ENCODE peak calls at places on chromosomes 11 and 22, in seven cellular contexts. S, L, H, B, Y, E and T are unnamed samples.

GRCh38 chr22:50641696-50642607 is 14.0 kb upstream of the ARSA start:
- DNase-seq in E (no peak), B (no peak), L (peak), S (no peak), Y (peak), H (no peak), T (peak)

GRCh38 chr11:11502303-11502828 is 119.4 kb downstream of the GALNT18 start:
- DNase-seq in L (no peak), S (no peak), H (no peak), B (no peak), Y (no peak), E (no peak), T (no peak)

GRCh38 chr11:2833938-2834892 is 51.4 kb downstream of the CDKN1C start:
- DNase-seq in S (no peak), Y (no peak), H (no peak), B (no peak), L (peak), E (no peak), T (no peak)

GRCh38 chr11:19980957-19981669 is 179.2 kb downstream of the DBX1 start:
- DNase-seq in H (peak), L (no peak), B (no peak), E (no peak), S (no peak), Y (no peak), T (peak)

GRCh38 chr11:74714904-74715303 is 16.3 kb downstream of the CHRDL2 start:
- DNase-seq in H (no peak), L (no peak), B (no peak), E (no peak), S (no peak), Y (no peak), T (no peak)

GRCh38 chr11:5266609-5267008 is 3.1 kb downstream of the HBE1 start:
- DNase-seq in Y (no peak), E (no peak), B (no peak), S (no peak), H (no peak), L (no peak), T (no peak)

GRCh38 chr22:44707752-44708151 is 5.7 kb downstream of the PRR5 start:
- DNase-seq in E (no peak), L (peak), S (no peak), B (no peak), H (no peak), Y (no peak), T (no peak)

GRCh38 chr11:71489311-71490043 is 36.5 kb downstream of the NADSYN1 start:
- DNase-seq in S (no peak), B (no peak), Y (peak), L (no peak), E (no peak), H (peak), T (peak)

GRCh38 chr22:24063986-24064385 is 52.9 kb downstream of the CABIN1 start:
- DNase-seq in E (no peak), S (no peak), H (no peak), L (no peak), B (no peak), Y (no peak), T (no peak)

GRCh38 chr11:67583319-67584204 is at the start of gene GSTP1:
- DNase-seq in E (peak), H (peak), L (peak), Y (peak), B (peak), S (peak), T (peak)

GRCh38 chr11:2128102-2128511 is 11.1 kb downstream of the IGF2 start:
- DNase-seq in B (no peak), S (no peak), Y (no peak), L (no peak), E (no peak), H (no peak), T (no peak)

GRCh38 chr11:116053538-116053919 is 549.3 kb upstream of the CADM1 start:
- DNase-seq in L (no peak), S (no peak), E (no peak), B (no peak), Y (no peak), H (no peak), T (no peak)

GRCh38 chr22:47927811-47928210 is 1165.4 kb downstream of the TBC1D22A start:
- DNase-seq in L (no peak), E (no peak), Y (no peak), S (no peak), B (no peak), H (no peak), T (no peak)

GRCh38 chr22:39414377-39414776 is 14.8 kb downstream of the TAB1 start:
- DNase-seq in L (peak), Y (no peak), B (no peak), S (no peak), E (no peak), H (no peak), T (no peak)

GRCh38 chr11:118045191-118045590 is 31.7 kb upstream of the TMPRSS4 start:
- DNase-seq in B (no peak), S (no peak), L (no peak), Y (no peak), E (no peak), H (no peak), T (no peak)

GRCh38 chr22:45597460-45598192 is 74.0 kb upstream of the ATXN10 start:
- DNase-seq in L (no peak), B (no peak), E (no peak), Y (no peak), S (no peak), H (no peak), T (no peak)

GRCh38 chr11:117191680-117192400 is 7.3 kb upstream of the TAGLN start:
- DNase-seq in Y (no peak), H (no peak), S (no peak), E (no peak), L (peak), B (no peak), T (no peak)

GRCh38 chr11:690738-691633 is 4.0 kb downstream of the DEAF1 start:
- DNase-seq in Y (no peak), B (no peak), E (no peak), L (peak), H (no peak), S (no peak), T (peak)

GRCh38 chr22:37571992-37572373 is 7.9 kb downstream of the LGALS2 start:
- DNase-seq in H (no peak), B (no peak), E (no peak), L (no peak), S (no peak), Y (no peak), T (no peak)

GRCh38 chr11:23509023-23509422 is 648.7 kb upstream of the CCDC179 start:
- DNase-seq in Y (no peak), H (no peak), L (no peak), E (no peak), S (no peak), B (no peak), T (peak)

GRCh38 chr22:17971711-17972110 is 52.6 kb downstream of the MICAL3 start:
- DNase-seq in B (no peak), S (no peak), H (no peak), Y (no peak), L (peak), E (no peak), T (no peak)

GRCh38 chr11:99505319-99505718 is 484.6 kb downstream of the CNTN5 start:
- DNase-seq in H (peak), S (no peak), L (no peak), E (no peak), B (no peak), Y (no peak), T (peak)

GRCh38 chr11:59918987-59919589 is 19.1 kb upstream of the OOSP1 start:
- DNase-seq in L (no peak), S (no peak), Y (peak), H (peak), B (no peak), E (no peak), T (peak)

GRCh38 chr22:48663297-48663696 is 1164.4 kb downstream of the BRD1 start:
- DNase-seq in Y (peak), L (peak), E (no peak), H (no peak), S (no peak), B (no peak), T (no peak)

GRCh38 chr22:22395230-22395629 is 113.3 kb downstream of the ZNF280B start:
- DNase-seq in H (no peak), Y (no peak), B (no peak), S (no peak), L (no peak), E (no peak), T (no peak)

GRCh38 chr11:36391062-36391461 is 95.0 kb downstream of the PRR5L start:
- DNase-seq in S (no peak), H (no peak), E (no peak), L (peak), B (no peak), Y (no peak), T (no peak)

GRCh38 chr11:47393163-47394049 is 15.0 kb upstream of the SLC39A13 start:
- DNase-seq in S (peak), L (peak), E (no peak), B (peak), H (peak), Y (no peak), T (peak)

GRCh38 chr22:46134111-46134705 is 16.1 kb upstream of the PPARA start:
- DNase-seq in B (no peak), H (no peak), E (no peak), S (no peak), Y (no peak), L (peak), T (no peak)

GRCh38 chr11:82722236-82722635 is 11.4 kb downstream of the FAM181B start:
- DNase-seq in E (no peak), S (no peak), H (no peak), B (no peak), Y (no peak), L (no peak), T (no peak)

GRCh38 chr11:131744847-131745246 is 374.4 kb downstream of the NTM start:
- DNase-seq in H (peak), E (no peak), B (no peak), Y (no peak), S (no peak), L (no peak), T (peak)

GRCh38 chr22:23400286-23400981 is 179.7 kb downstream of the IGLL1 start:
- DNase-seq in B (no peak), S (peak), L (no peak), E (no peak), Y (no peak), H (no peak), T (no peak)

GRCh38 chr11:133742388-133742787 is 102.9 kb downstream of the SPATA19 start:
- DNase-seq in S (no peak), Y (no peak), H (no peak), L (no peak), B (no peak), E (no peak), T (no peak)

GRCh38 chr11:133740928-133741327 is 104.4 kb downstream of the SPATA19 start:
- DNase-seq in Y (no peak), S (no peak), H (no peak), B (no peak), L (no peak), E (no peak), T (no peak)

DNA sequence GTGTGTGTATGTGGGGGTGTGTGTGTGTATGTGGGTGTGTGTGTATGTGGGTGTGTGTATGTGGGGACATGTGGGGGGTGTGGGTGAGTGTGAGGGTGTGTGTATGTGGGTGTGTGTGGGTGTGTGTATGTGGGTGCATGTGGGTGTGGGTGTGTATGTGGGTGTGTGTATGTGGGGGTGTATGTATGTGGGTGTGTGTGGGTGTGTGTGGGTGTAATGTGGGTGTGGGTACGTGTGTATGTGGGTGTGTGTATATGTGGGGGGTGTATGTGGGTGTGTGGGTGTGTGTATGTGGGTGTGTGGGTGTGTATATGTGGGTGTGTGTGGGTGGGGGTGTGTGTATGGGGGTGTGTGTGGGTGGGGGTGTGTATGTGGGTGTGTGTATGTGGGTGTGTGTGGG is 106.7 kb downstream of the SPATA19 start:
- DNase-seq in Y (no peak), E (no peak), L (no peak), B (no peak), S (no peak), H (no peak), T (no peak)
- H3K4me3 ChIP-seq in Y (no peak), E (no peak), L (no peak), B (no peak), S (no peak), H (no peak), T (no peak)

DNA sequence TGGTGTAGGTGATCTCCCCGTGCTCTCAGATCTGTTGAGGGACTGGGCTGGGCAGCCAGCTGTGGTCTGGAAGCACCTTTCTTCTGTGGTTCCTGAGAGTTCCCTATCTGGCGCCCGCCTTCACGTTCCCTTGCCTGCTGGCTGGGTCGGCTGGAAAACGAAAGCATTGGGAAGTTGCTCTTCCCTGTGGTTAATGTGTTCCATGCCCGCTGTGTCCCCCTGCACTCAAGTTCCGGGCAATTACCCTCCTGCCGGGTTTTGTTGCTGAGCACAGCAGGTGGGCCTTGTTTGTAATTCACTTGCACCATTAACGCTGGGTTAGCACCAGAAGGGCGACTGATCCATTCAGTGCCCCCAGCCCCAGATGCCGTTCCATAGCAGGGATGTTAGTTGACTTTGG is 134.1 kb downstream of the GRIK4 start:
- DNase-seq in S (no peak), H (no peak), E (no peak), B (no peak), L (no peak), Y (no peak), T (no peak)
- H3K4me3 ChIP-seq in S (no peak), H (no peak), E (no peak), B (peak), L (no peak), Y (no peak), T (no peak)

DNA sequence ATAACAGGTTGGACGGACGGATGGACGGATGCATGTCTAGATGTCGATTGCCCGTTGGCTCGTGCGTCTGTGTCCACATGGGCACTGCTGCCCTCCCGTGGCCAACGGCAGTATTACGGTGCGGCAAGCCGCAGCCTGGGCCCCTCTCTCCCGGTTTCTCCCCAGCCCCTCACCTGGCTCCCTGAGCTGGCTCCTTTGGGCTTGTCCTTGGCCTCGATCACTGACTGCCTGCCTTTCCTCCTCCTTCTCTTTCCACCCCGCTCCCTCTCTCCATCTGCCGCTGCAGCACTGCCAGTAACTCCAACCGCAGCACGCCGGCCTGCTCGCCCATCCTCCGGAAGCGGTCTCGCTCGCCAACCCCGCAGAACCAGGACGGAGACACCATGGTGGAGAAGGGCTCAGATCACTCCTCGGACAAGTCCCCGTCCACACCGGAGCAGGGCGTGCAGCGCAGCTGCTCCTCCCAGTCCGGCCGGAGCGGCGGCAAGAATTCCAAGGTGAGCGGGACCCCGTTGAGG is 77.3 kb downstream of the SCN3B start:
- DNase-seq in E (no peak), S (peak), H (peak), B (peak), L (peak), Y (peak), T (peak)
- H3K4me3 ChIP-seq in E (no peak), S (no peak), H (no peak), B (no peak), L (no peak), Y (no peak), T (no peak)

GRCh38 chr11:114244995-114245394 is 51.2 kb upstream of the NNMT start:
- DNase-seq in S (no peak), E (no peak), B (no peak), Y (no peak), L (peak), H (no peak), T (no peak)

GRCh38 chr11:114243461-114244372 is 52.5 kb upstream of the NNMT start:
- DNase-seq in B (peak), S (no peak), L (peak), H (no peak), E (no peak), Y (no peak), T (no peak)

GRCh38 chr11:114239632-114240224 is 56.5 kb upstream of the NNMT start:
- DNase-seq in S (no peak), H (no peak), E (no peak), Y (no peak), L (peak), B (no peak), T (no peak)

GRCh38 chr11:114237321-114238280 is 58.6 kb upstream of the NNMT start:
- DNase-seq in E (no peak), Y (no peak), H (no peak), S (no peak), B (no peak), L (peak), T (peak)

GRCh38 chr11:114242032-114242431 is 54.2 kb upstream of the NNMT start:
- DNase-seq in L (peak), E (no peak), H (no peak), B (no peak), Y (no peak), S (no peak), T (no peak)
- H3K4me3 ChIP-seq in L (no peak), E (no peak), H (no peak), B (no peak), Y (no peak), S (no peak), T (no peak)

GRCh38 chr11:29184939-29185890 is 831.6 kb downstream of the KCNA4 start:
- DNase-seq in E (no peak), Y (no peak), L (no peak), B (no peak), H (peak), S (no peak), T (peak)
- H3K4me3 ChIP-seq in E (no peak), Y (no peak), L (no peak), B (no peak), H (no peak), S (no peak), T (no peak)

DNA sequence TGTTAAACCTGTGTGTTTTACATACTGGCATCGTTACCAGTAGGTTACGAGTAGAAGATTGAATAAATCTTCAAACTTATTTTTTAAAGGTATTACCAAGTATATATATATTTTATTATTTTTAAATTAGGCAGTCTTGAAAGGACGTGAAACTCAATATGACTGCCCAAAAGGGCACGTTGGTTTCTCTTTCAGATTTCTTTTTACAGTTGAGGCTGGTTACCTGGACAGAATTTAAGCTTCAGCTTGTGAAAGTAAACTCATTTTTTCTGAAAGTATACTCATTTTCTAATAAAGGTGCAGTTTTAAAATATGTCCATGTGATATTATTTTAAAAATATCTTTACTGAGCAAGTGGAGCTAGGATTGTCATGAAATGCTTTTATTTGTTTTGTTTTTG is 1.7 kb downstream of the FBXO7 start:
- DNase-seq in L (no peak), E (no peak), H (peak), B (no peak), S (no peak), Y (peak), T (peak)
- H3K4me3 ChIP-seq in L (peak), E (peak), H (peak), B (peak), S (peak), Y (peak), T (peak)

GRCh38 chr11:62223095-62223494 is 14.6 kb downstream of the SCGB2A1 start:
- DNase-seq in B (no peak), Y (no peak), S (no peak), E (no peak), H (peak), L (no peak), T (peak)
- H3K4me3 ChIP-seq in B (no peak), Y (no peak), S (no peak), E (no peak), H (no peak), L (no peak), T (no peak)

DNA sequence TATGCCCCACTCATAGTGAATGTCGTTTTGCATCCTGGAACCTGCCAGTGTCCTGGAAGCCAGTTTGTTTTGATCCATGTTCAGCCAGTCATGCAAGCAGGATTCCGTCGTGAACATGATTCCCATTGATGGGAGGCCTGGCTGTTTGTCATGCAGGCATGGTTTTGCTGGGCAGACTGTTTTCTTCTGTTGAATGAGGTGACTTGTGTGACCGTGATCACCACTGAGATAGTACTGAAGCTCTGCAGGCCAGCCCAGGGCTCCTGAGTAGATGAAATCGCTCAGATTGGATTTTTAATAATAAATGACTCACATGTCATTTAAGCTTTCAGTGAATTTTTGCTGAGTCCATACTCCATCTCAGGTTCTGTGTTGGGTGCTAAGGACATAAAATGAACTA is 117.8 kb downstream of the PDE2A start:
- DNase-seq in Y (no peak), B (no peak), H (no peak), L (no peak), S (no peak), E (no peak), T (no peak)
- H3K4me3 ChIP-seq in Y (no peak), B (no peak), H (no peak), L (no peak), S (no peak), E (no peak), T (no peak)

GRCh38 chr11:46345131-46345597 is 2.1 kb upstream of the DGKZ start:
- DNase-seq in B (peak), H (no peak), E (no peak), L (peak), Y (peak), S (no peak), T (no peak)
- H3K4me3 ChIP-seq in B (peak), H (no peak), E (peak), L (peak), Y (peak), S (peak), T (no peak)

GRCh38 chr11:111870887-111871692 is at the start of gene ALG9:
- DNase-seq in S (peak), L (peak), H (peak), E (peak), B (peak), Y (peak), T (peak)
- H3K4me3 ChIP-seq in S (peak), L (peak), H (peak), E (peak), B (peak), Y (peak), T (peak)